ENCODE peak calls at places on chromosomes 6 and 20, in nine cellular contexts. One of them, this sample, is unnamed.

GRCh38 chr20:35523298-35523888 is 6.1 kb downstream of the C20orf173 start:
- DNase-seq in spleen: no peak
- DNase-seq in IMR-90: no peak
- DNase-seq in HepG2: peak; percentile 47
- DNase-seq in body of pancreas: peak; percentile 21
- DNase-seq in H1: no peak
- DNase-seq in stomach: no peak
- DNase-seq in thyroid gland: peak; percentile 8
- DNase-seq in gastrocnemius medialis: no peak
- DNase-seq in this sample: no peak

GRCh38 chr6:107009499-107009898 is 18.5 kb upstream of the MTRES1 start:
- DNase-seq in spleen: no peak
- DNase-seq in IMR-90: no peak
- DNase-seq in HepG2: no peak
- DNase-seq in body of pancreas: no peak
- DNase-seq in H1: no peak
- DNase-seq in stomach: no peak
- DNase-seq in thyroid gland: no peak
- DNase-seq in gastrocnemius medialis: no peak
- DNase-seq in this sample: no peak

GRCh38 chr6:3296113-3296512 is 37.4 kb downstream of the PSMG4 start:
- DNase-seq in spleen: peak; percentile 56
- DNase-seq in IMR-90: no peak
- DNase-seq in HepG2: no peak
- DNase-seq in body of pancreas: peak; percentile 30
- DNase-seq in H1: no peak
- DNase-seq in stomach: no peak
- DNase-seq in thyroid gland: no peak
- DNase-seq in gastrocnemius medialis: no peak
- DNase-seq in this sample: no peak

GRCh38 chr20:62955519-62956386 is 3.2 kb downstream of the SLC17A9 start:
- DNase-seq in spleen: peak; percentile 76
- DNase-seq in IMR-90: no peak
- DNase-seq in HepG2: peak; percentile 98
- DNase-seq in body of pancreas: peak; percentile 19
- DNase-seq in H1: no peak
- DNase-seq in stomach: peak; percentile 76
- DNase-seq in thyroid gland: peak; percentile 49
- DNase-seq in gastrocnemius medialis: peak; percentile 78
- DNase-seq in this sample: no peak

GRCh38 chr6:117317261-117317660 is 51.9 kb downstream of the VGLL2 start:
- DNase-seq in spleen: no peak
- DNase-seq in IMR-90: peak; percentile 6
- DNase-seq in HepG2: peak; percentile 39
- DNase-seq in body of pancreas: no peak
- DNase-seq in H1: no peak
- DNase-seq in stomach: no peak
- DNase-seq in thyroid gland: no peak
- DNase-seq in gastrocnemius medialis: no peak
- DNase-seq in this sample: no peak

GRCh38 chr20:2859330-2860121 is 13.8 kb upstream of the PTPRA start:
- DNase-seq in spleen: no peak
- DNase-seq in IMR-90: no peak
- DNase-seq in HepG2: no peak
- DNase-seq in body of pancreas: no peak
- DNase-seq in H1: no peak
- DNase-seq in stomach: no peak
- DNase-seq in thyroid gland: peak; percentile 74
- DNase-seq in gastrocnemius medialis: no peak
- DNase-seq in this sample: no peak

GRCh38 chr20:25274891-25275812 is 27.3 kb downstream of the PYGB start:
- DNase-seq in spleen: peak; percentile 74
- DNase-seq in IMR-90: no peak
- DNase-seq in HepG2: no peak
- DNase-seq in body of pancreas: no peak
- DNase-seq in H1: no peak
- DNase-seq in stomach: peak; percentile 24
- DNase-seq in thyroid gland: peak; percentile 0
- DNase-seq in gastrocnemius medialis: peak; percentile 48
- DNase-seq in this sample: peak; percentile 38

GRCh38 chr6:122614303-122614702 is 4.1 kb downstream of the PKIB start:
- DNase-seq in spleen: no peak
- DNase-seq in IMR-90: no peak
- DNase-seq in HepG2: no peak
- DNase-seq in body of pancreas: no peak
- DNase-seq in H1: no peak
- DNase-seq in stomach: no peak
- DNase-seq in thyroid gland: no peak
- DNase-seq in gastrocnemius medialis: no peak
- DNase-seq in this sample: no peak

GRCh38 chr20:60395993-60396392 is 437.8 kb downstream of the CDH26 start:
- DNase-seq in spleen: no peak
- DNase-seq in IMR-90: no peak
- DNase-seq in HepG2: no peak
- DNase-seq in body of pancreas: peak; percentile 10
- DNase-seq in H1: no peak
- DNase-seq in stomach: no peak
- DNase-seq in thyroid gland: no peak
- DNase-seq in gastrocnemius medialis: no peak
- DNase-seq in this sample: no peak

GRCh38 chr6:87714093-87714809 is 12.2 kb upstream of the AKIRIN2 start:
- DNase-seq in spleen: no peak
- DNase-seq in IMR-90: peak; percentile 88
- DNase-seq in HepG2: no peak
- DNase-seq in body of pancreas: no peak
- DNase-seq in H1: no peak
- DNase-seq in stomach: no peak
- DNase-seq in thyroid gland: no peak
- DNase-seq in gastrocnemius medialis: no peak
- DNase-seq in this sample: no peak

GRCh38 chr6:145559836-145560235 is 175.5 kb downstream of the EPM2A start:
- DNase-seq in spleen: no peak
- DNase-seq in IMR-90: no peak
- DNase-seq in HepG2: no peak
- DNase-seq in body of pancreas: no peak
- DNase-seq in H1: no peak
- DNase-seq in stomach: no peak
- DNase-seq in thyroid gland: no peak
- DNase-seq in gastrocnemius medialis: no peak
- DNase-seq in this sample: no peak

GRCh38 chr6:56708810-56709597 is 66.3 kb upstream of the DST start:
- DNase-seq in spleen: no peak
- DNase-seq in IMR-90: peak; percentile 76
- DNase-seq in HepG2: peak; percentile 66
- DNase-seq in body of pancreas: no peak
- DNase-seq in H1: no peak
- DNase-seq in stomach: no peak
- DNase-seq in thyroid gland: no peak
- DNase-seq in gastrocnemius medialis: no peak
- DNase-seq in this sample: no peak

GRCh38 chr6:33017694-33018353 is 8.4 kb upstream of the HLA-DOA start:
- DNase-seq in spleen: no peak
- DNase-seq in IMR-90: no peak
- DNase-seq in HepG2: no peak
- DNase-seq in body of pancreas: no peak
- DNase-seq in H1: no peak
- DNase-seq in stomach: no peak
- DNase-seq in thyroid gland: no peak
- DNase-seq in gastrocnemius medialis: no peak
- DNase-seq in this sample: no peak
- TF ChIP-seq POLR2A in spleen: no peak
- TF ChIP-seq POLR2A in IMR-90: no peak
- TF ChIP-seq POLR2A in HepG2: no peak
- TF ChIP-seq POLR2A in body of pancreas: no peak
- TF ChIP-seq POLR2A in H1: no peak
- TF ChIP-seq POLR2A in stomach: no peak
- TF ChIP-seq POLR2A in thyroid gland: no peak
- TF ChIP-seq POLR2A in gastrocnemius medialis: no peak
- TF ChIP-seq POLR2A in this sample: no peak

GRCh38 chr20:48767269-48767960 is 60.4 kb downstream of the PREX1 start:
- DNase-seq in spleen: no peak
- DNase-seq in IMR-90: no peak
- DNase-seq in HepG2: no peak
- DNase-seq in body of pancreas: no peak
- DNase-seq in H1: no peak
- DNase-seq in stomach: no peak
- DNase-seq in thyroid gland: no peak
- DNase-seq in gastrocnemius medialis: no peak
- DNase-seq in this sample: no peak

GRCh38 chr20:48770700-48771099 is 57.1 kb downstream of the PREX1 start:
- DNase-seq in spleen: peak; percentile 59
- DNase-seq in IMR-90: no peak
- DNase-seq in HepG2: no peak
- DNase-seq in body of pancreas: no peak
- DNase-seq in H1: no peak
- DNase-seq in stomach: no peak
- DNase-seq in thyroid gland: no peak
- DNase-seq in gastrocnemius medialis: no peak
- DNase-seq in this sample: no peak

GRCh38 chr20:48772183-48772976 is 55.4 kb downstream of the PREX1 start:
- DNase-seq in spleen: peak; percentile 90
- DNase-seq in IMR-90: no peak
- DNase-seq in HepG2: no peak
- DNase-seq in body of pancreas: peak; percentile 30
- DNase-seq in H1: no peak
- DNase-seq in stomach: peak; percentile 42
- DNase-seq in thyroid gland: no peak
- DNase-seq in gastrocnemius medialis: peak; percentile 46
- DNase-seq in this sample: no peak

GRCh38 chr20:48771542-48771941 is 56.3 kb downstream of the PREX1 start:
- DNase-seq in spleen: no peak
- DNase-seq in IMR-90: no peak
- DNase-seq in HepG2: no peak
- DNase-seq in body of pancreas: no peak
- DNase-seq in H1: no peak
- DNase-seq in stomach: no peak
- DNase-seq in thyroid gland: no peak
- DNase-seq in gastrocnemius medialis: no peak
- DNase-seq in this sample: no peak

GRCh38 chr20:48769111-48769879 is 58.5 kb downstream of the PREX1 start:
- DNase-seq in spleen: peak; percentile 88
- DNase-seq in IMR-90: no peak
- DNase-seq in HepG2: no peak
- DNase-seq in body of pancreas: no peak
- DNase-seq in H1: no peak
- DNase-seq in stomach: peak; percentile 33
- DNase-seq in thyroid gland: no peak
- DNase-seq in gastrocnemius medialis: no peak
- DNase-seq in this sample: no peak
- H3K4me1 ChIP-seq in spleen: peaks cover 97% of the 10 kb centered on the region
- H3K4me1 ChIP-seq in IMR-90: no peaks in the 10 kb centered on the region
- H3K4me1 ChIP-seq in HepG2: no peaks in the 10 kb centered on the region
- H3K4me1 ChIP-seq in body of pancreas: no peaks in the 10 kb centered on the region
- H3K4me1 ChIP-seq in H1: peaks cover 7% of the 10 kb centered on the region
- H3K4me1 ChIP-seq in stomach: peaks cover 3% of the 10 kb centered on the region
- H3K4me1 ChIP-seq in thyroid gland: no peaks in the 10 kb centered on the region
- H3K4me1 ChIP-seq in gastrocnemius medialis: no peaks in the 10 kb centered on the region
- H3K4me1 ChIP-seq in this sample: no peaks in the 10 kb centered on the region

GRCh38 chr20:36604952-36605308 is 649 bp upstream of the RAB5IF start:
- DNase-seq in spleen: peak; percentile 93
- DNase-seq in IMR-90: no peak
- DNase-seq in HepG2: no peak
- DNase-seq in body of pancreas: peak; percentile 28
- DNase-seq in H1: no peak
- DNase-seq in stomach: peak; percentile 41
- DNase-seq in thyroid gland: peak; percentile 37
- DNase-seq in gastrocnemius medialis: peak; percentile 31
- DNase-seq in this sample: no peak

GRCh38 chr20:36607586-36608387 is 2.2 kb downstream of the RAB5IF start:
- DNase-seq in spleen: no peak
- DNase-seq in IMR-90: no peak
- DNase-seq in HepG2: peak; percentile 99
- DNase-seq in body of pancreas: peak; percentile 26
- DNase-seq in H1: no peak
- DNase-seq in stomach: peak; percentile 34
- DNase-seq in thyroid gland: no peak
- DNase-seq in gastrocnemius medialis: no peak
- DNase-seq in this sample: no peak

GRCh38 chr20:36601546-36601945 is 4.0 kb upstream of the RAB5IF start:
- DNase-seq in spleen: no peak
- DNase-seq in IMR-90: no peak
- DNase-seq in HepG2: no peak
- DNase-seq in body of pancreas: no peak
- DNase-seq in H1: no peak
- DNase-seq in stomach: no peak
- DNase-seq in thyroid gland: no peak
- DNase-seq in gastrocnemius medialis: no peak
- DNase-seq in this sample: no peak

GRCh38 chr20:36605309-36606170 is at the start of gene RAB5IF:
- DNase-seq in spleen: peak; percentile 100
- DNase-seq in IMR-90: peak; percentile 98
- DNase-seq in HepG2: peak; percentile 99
- DNase-seq in body of pancreas: peak; percentile 98
- DNase-seq in H1: peak; percentile 99
- DNase-seq in stomach: peak; percentile 100
- DNase-seq in thyroid gland: peak; percentile 99
- DNase-seq in gastrocnemius medialis: peak; percentile 99
- DNase-seq in this sample: peak; percentile 100

DNA sequence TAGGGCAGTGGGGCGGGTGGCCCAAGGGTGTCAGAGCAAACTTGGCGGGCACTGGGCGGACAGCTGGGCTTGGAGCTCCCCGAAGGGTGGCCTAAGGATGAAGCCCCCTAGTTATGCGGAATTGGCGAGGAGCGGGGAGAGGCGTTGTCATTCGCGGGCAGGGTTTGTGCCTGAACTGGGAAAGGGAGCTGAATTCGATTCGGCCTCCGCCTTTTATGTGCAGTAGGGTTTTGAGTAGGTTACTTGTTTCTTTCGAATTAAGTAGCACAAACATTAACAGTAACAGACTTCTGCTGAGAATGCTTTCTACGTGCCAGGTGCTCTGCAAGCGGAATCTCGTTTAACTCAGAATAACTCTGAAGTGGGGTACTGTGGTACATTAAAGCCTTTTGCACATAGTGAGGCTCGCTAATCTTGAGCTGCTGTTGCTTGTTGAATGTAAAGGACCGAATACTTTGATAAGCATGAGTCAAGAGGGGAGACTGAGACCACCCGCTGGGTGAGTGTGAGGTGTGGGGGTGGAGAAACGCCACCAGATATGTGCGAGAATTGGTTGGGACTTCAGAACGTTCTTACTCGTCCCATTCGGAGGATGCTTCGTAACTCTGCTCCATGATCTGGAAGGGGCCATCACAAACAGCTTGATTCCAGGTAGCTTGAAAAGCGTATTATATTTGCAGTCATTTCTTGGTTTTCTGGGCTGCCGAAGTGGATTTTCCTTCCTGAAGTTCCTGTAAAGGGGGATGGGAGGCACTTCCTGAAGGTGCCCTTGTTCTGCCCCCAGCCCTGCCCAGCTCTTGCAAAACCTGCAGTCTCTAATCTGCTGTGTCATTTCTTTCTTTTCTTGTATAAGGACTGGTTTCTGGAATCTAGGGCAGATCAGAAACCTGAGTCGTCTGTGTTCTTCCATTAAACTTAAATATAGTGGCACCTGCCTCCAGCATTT is 865 bp downstream of the RAB5IF start:
- DNase-seq in spleen: no peak
- DNase-seq in IMR-90: peak; percentile 21
- DNase-seq in HepG2: peak; percentile 88
- DNase-seq in body of pancreas: peak; percentile 32
- DNase-seq in H1: no peak
- DNase-seq in stomach: peak; percentile 35
- DNase-seq in thyroid gland: peak; percentile 26
- DNase-seq in gastrocnemius medialis: peak; percentile 67
- DNase-seq in this sample: no peak
- TF ChIP-seq POLR2A in spleen: no peak
- TF ChIP-seq POLR2A in IMR-90: no peak
- TF ChIP-seq POLR2A in HepG2: peak; percentile 75
- TF ChIP-seq POLR2A in body of pancreas: no peak
- TF ChIP-seq POLR2A in H1: no peak
- TF ChIP-seq POLR2A in stomach: no peak
- TF ChIP-seq POLR2A in thyroid gland: no peak
- TF ChIP-seq POLR2A in gastrocnemius medialis: no peak
- TF ChIP-seq POLR2A in this sample: no peak

GRCh38 chr20:50029697-50030428 is 47.1 kb downstream of the SNAI1 start:
- DNase-seq in spleen: no peak
- DNase-seq in IMR-90: peak; percentile 95
- DNase-seq in HepG2: peak; percentile 80
- DNase-seq in body of pancreas: peak; percentile 57
- DNase-seq in H1: no peak
- DNase-seq in stomach: peak; percentile 36
- DNase-seq in thyroid gland: peak; percentile 62
- DNase-seq in gastrocnemius medialis: peak; percentile 43
- DNase-seq in this sample: no peak
- H3K4me1 ChIP-seq in spleen: peaks cover 35% of the 10 kb centered on the region
- H3K4me1 ChIP-seq in IMR-90: peaks cover 29% of the 10 kb centered on the region
- H3K4me1 ChIP-seq in HepG2: peaks cover 91% of the 10 kb centered on the region
- H3K4me1 ChIP-seq in body of pancreas: no peaks in the 10 kb centered on the region
- H3K4me1 ChIP-seq in H1: no peaks in the 10 kb centered on the region
- H3K4me1 ChIP-seq in stomach: peaks cover 20% of the 10 kb centered on the region
- H3K4me1 ChIP-seq in thyroid gland: peaks cover 53% of the 10 kb centered on the region
- H3K4me1 ChIP-seq in gastrocnemius medialis: peaks cover 8% of the 10 kb centered on the region
- H3K4me1 ChIP-seq in this sample: peaks cover 8% of the 10 kb centered on the region